ENCODE peak calls at places on chromosomes 2 and 18, in ten cellular contexts. One of them, this sample, is unnamed. For H3K4me1, the result is how much of the 10 kb centered on the place peaks cover.

GRCh38 chr2:46298522-46299351 is 1.5 kb downstream of the EPAS1 start:
- DNase-seq in transverse colon: peak
- DNase-seq in astrocyte: peak
- DNase-seq in CD8-positive, alpha-beta memory T cell: peak
- DNase-seq in H9: peak
- DNase-seq in ovary: peak
- DNase-seq in breast epithelium: peak
- DNase-seq in mammary epithelial cell: peak
- DNase-seq in stomach: peak
- DNase-seq in HCT116: no peak
- DNase-seq in this sample: peak

GRCh38 chr2:219252900-219253752 is at the start of gene TUBA4B:
- DNase-seq in transverse colon: peak
- DNase-seq in astrocyte: peak
- DNase-seq in CD8-positive, alpha-beta memory T cell: peak
- DNase-seq in H9: peak
- DNase-seq in ovary: peak
- DNase-seq in breast epithelium: no peak
- DNase-seq in mammary epithelial cell: peak
- DNase-seq in stomach: peak
- DNase-seq in HCT116: no peak
- DNase-seq in this sample: peak

GRCh38 chr18:80249217-80250093 is 2.1 kb upstream of the PARD6G start:
- DNase-seq in transverse colon: no peak
- DNase-seq in astrocyte: peak
- DNase-seq in CD8-positive, alpha-beta memory T cell: no peak
- DNase-seq in H9: no peak
- DNase-seq in ovary: no peak
- DNase-seq in breast epithelium: no peak
- DNase-seq in mammary epithelial cell: peak
- DNase-seq in stomach: no peak
- DNase-seq in HCT116: no peak
- DNase-seq in this sample: peak

GRCh38 chr2:152506843-152507242 is 171.9 kb downstream of the FMNL2 start:
- DNase-seq in transverse colon: no peak
- DNase-seq in astrocyte: peak
- DNase-seq in CD8-positive, alpha-beta memory T cell: no peak
- DNase-seq in H9: no peak
- DNase-seq in ovary: no peak
- DNase-seq in breast epithelium: no peak
- DNase-seq in mammary epithelial cell: peak
- DNase-seq in stomach: no peak
- DNase-seq in HCT116: no peak
- DNase-seq in this sample: no peak

GRCh38 chr2:18117592-18117991 is 239.1 kb downstream of the KCNS3 start:
- DNase-seq in transverse colon: peak
- DNase-seq in astrocyte: no peak
- DNase-seq in CD8-positive, alpha-beta memory T cell: no peak
- DNase-seq in H9: peak
- DNase-seq in ovary: no peak
- DNase-seq in breast epithelium: no peak
- DNase-seq in mammary epithelial cell: peak
- DNase-seq in stomach: peak
- DNase-seq in HCT116: peak
- DNase-seq in this sample: no peak

GRCh38 chr2:209146682-209147320 is 277.0 kb upstream of the MAP2 start:
- DNase-seq in transverse colon: no peak
- DNase-seq in astrocyte: no peak
- DNase-seq in CD8-positive, alpha-beta memory T cell: no peak
- DNase-seq in H9: no peak
- DNase-seq in ovary: no peak
- DNase-seq in breast epithelium: no peak
- DNase-seq in mammary epithelial cell: no peak
- DNase-seq in stomach: no peak
- DNase-seq in HCT116: no peak
- DNase-seq in this sample: no peak

GRCh38 chr2:220913384-220913783 is 658.7 kb downstream of the EPHA4 start:
- DNase-seq in transverse colon: no peak
- DNase-seq in astrocyte: peak
- DNase-seq in CD8-positive, alpha-beta memory T cell: no peak
- DNase-seq in H9: no peak
- DNase-seq in ovary: no peak
- DNase-seq in breast epithelium: no peak
- DNase-seq in mammary epithelial cell: peak
- DNase-seq in stomach: no peak
- DNase-seq in HCT116: no peak
- DNase-seq in this sample: no peak

GRCh38 chr18:79424008-79424565 is 28.4 kb downstream of the NFATC1 start:
- DNase-seq in transverse colon: no peak
- DNase-seq in astrocyte: no peak
- DNase-seq in CD8-positive, alpha-beta memory T cell: no peak
- DNase-seq in H9: no peak
- DNase-seq in ovary: peak
- DNase-seq in breast epithelium: no peak
- DNase-seq in mammary epithelial cell: no peak
- DNase-seq in stomach: no peak
- DNase-seq in HCT116: no peak
- DNase-seq in this sample: no peak

GRCh38 chr2:29444150-29444549 is 328.9 kb downstream of the CLIP4 start:
- DNase-seq in transverse colon: no peak
- DNase-seq in astrocyte: no peak
- DNase-seq in CD8-positive, alpha-beta memory T cell: no peak
- DNase-seq in H9: no peak
- DNase-seq in ovary: no peak
- DNase-seq in breast epithelium: no peak
- DNase-seq in mammary epithelial cell: no peak
- DNase-seq in stomach: no peak
- DNase-seq in HCT116: no peak
- DNase-seq in this sample: no peak

GRCh38 chr2:219551863-219552381 is 8.1 kb downstream of the TMEM198 start:
- DNase-seq in transverse colon: peak
- DNase-seq in astrocyte: no peak
- DNase-seq in CD8-positive, alpha-beta memory T cell: no peak
- DNase-seq in H9: peak
- DNase-seq in ovary: no peak
- DNase-seq in breast epithelium: no peak
- DNase-seq in mammary epithelial cell: no peak
- DNase-seq in stomach: no peak
- DNase-seq in HCT116: no peak
- DNase-seq in this sample: no peak

DNA sequence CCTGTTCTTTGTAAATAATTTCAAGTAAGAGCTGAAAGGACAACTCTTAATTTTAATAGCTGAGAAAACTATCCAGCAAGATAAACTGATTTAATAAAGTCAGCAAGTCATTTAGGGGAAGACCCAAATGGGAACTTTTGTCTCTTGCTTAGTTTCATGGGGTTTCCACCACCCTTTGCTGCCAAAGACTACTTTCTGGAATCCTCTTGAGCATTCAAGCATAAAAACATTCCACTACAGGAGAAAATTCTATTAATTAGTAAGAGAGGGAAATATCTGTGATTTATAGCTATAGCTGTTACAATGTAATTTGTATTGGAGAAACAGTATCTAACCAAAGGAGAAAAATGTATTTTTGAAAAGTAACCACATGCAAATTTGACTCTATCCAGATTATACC is 20.6 kb downstream of the EFEMP1 start:
- DNase-seq in transverse colon: no peak
- DNase-seq in astrocyte: peak
- DNase-seq in CD8-positive, alpha-beta memory T cell: no peak
- DNase-seq in H9: no peak
- DNase-seq in ovary: no peak
- DNase-seq in breast epithelium: no peak
- DNase-seq in mammary epithelial cell: no peak
- DNase-seq in stomach: no peak
- DNase-seq in HCT116: no peak
- DNase-seq in this sample: no peak
- H3K4me1 ChIP-seq in transverse colon: under half
- H3K4me1 ChIP-seq in astrocyte: under half
- H3K4me1 ChIP-seq in CD8-positive, alpha-beta memory T cell: under half
- H3K4me1 ChIP-seq in H9: under half
- H3K4me1 ChIP-seq in ovary: under half
- H3K4me1 ChIP-seq in breast epithelium: under half
- H3K4me1 ChIP-seq in mammary epithelial cell: under half
- H3K4me1 ChIP-seq in stomach: under half
- H3K4me1 ChIP-seq in HCT116: under half
- H3K4me1 ChIP-seq in this sample: under half

GRCh38 chr2:86613515-86613914 is 10.2 kb downstream of the RNF103 start:
- DNase-seq in transverse colon: no peak
- DNase-seq in astrocyte: no peak
- DNase-seq in CD8-positive, alpha-beta memory T cell: no peak
- DNase-seq in H9: no peak
- DNase-seq in ovary: no peak
- DNase-seq in breast epithelium: no peak
- DNase-seq in mammary epithelial cell: no peak
- DNase-seq in stomach: no peak
- DNase-seq in HCT116: no peak
- DNase-seq in this sample: no peak

GRCh38 chr2:86617153-86617552 is 6.5 kb downstream of the RNF103 start:
- DNase-seq in transverse colon: no peak
- DNase-seq in astrocyte: no peak
- DNase-seq in CD8-positive, alpha-beta memory T cell: no peak
- DNase-seq in H9: no peak
- DNase-seq in ovary: no peak
- DNase-seq in breast epithelium: no peak
- DNase-seq in mammary epithelial cell: no peak
- DNase-seq in stomach: no peak
- DNase-seq in HCT116: no peak
- DNase-seq in this sample: no peak

GRCh38 chr2:86615596-86615995 is 8.1 kb downstream of the RNF103 start:
- DNase-seq in transverse colon: no peak
- DNase-seq in astrocyte: no peak
- DNase-seq in CD8-positive, alpha-beta memory T cell: no peak
- DNase-seq in H9: no peak
- DNase-seq in ovary: no peak
- DNase-seq in breast epithelium: no peak
- DNase-seq in mammary epithelial cell: no peak
- DNase-seq in stomach: no peak
- DNase-seq in HCT116: no peak
- DNase-seq in this sample: no peak

GRCh38 chr2:86617738-86618137 is 5.9 kb downstream of the RNF103 start:
- DNase-seq in transverse colon: no peak
- DNase-seq in astrocyte: no peak
- DNase-seq in CD8-positive, alpha-beta memory T cell: no peak
- DNase-seq in H9: no peak
- DNase-seq in ovary: no peak
- DNase-seq in breast epithelium: no peak
- DNase-seq in mammary epithelial cell: no peak
- DNase-seq in stomach: no peak
- DNase-seq in HCT116: no peak
- DNase-seq in this sample: no peak

GRCh38 chr2:86616502-86616901 is 7.2 kb downstream of the RNF103 start:
- DNase-seq in transverse colon: no peak
- DNase-seq in astrocyte: no peak
- DNase-seq in CD8-positive, alpha-beta memory T cell: no peak
- DNase-seq in H9: no peak
- DNase-seq in ovary: no peak
- DNase-seq in breast epithelium: no peak
- DNase-seq in mammary epithelial cell: no peak
- DNase-seq in stomach: no peak
- DNase-seq in HCT116: no peak
- DNase-seq in this sample: no peak
- H3K4me1 ChIP-seq in transverse colon: under half
- H3K4me1 ChIP-seq in astrocyte: under half
- H3K4me1 ChIP-seq in CD8-positive, alpha-beta memory T cell: under half
- H3K4me1 ChIP-seq in H9: under half
- H3K4me1 ChIP-seq in ovary: under half
- H3K4me1 ChIP-seq in breast epithelium: under half
- H3K4me1 ChIP-seq in mammary epithelial cell: under half
- H3K4me1 ChIP-seq in stomach: half or more
- H3K4me1 ChIP-seq in HCT116: under half
- H3K4me1 ChIP-seq in this sample: under half

DNA sequence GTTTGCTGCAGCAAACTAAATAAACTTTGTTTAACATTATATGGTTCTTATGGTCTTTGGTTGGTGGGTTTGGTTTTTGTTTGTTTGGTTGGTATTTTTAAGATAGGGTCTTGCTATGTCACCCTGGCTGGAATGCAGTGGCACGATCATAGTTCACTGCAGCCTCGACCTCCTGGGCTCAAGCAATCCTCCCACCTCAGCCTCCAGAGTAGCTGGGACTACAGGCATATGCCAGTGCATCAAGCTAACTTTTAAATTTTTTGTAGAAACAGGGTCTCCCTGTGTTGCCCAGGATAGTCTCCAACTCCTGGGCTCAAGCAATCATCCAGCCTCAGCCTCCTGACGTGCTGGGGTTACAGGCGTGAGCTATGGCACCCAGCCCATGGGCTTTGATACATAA is 7.1 kb upstream of the RPRD1A start:
- DNase-seq in transverse colon: no peak
- DNase-seq in astrocyte: no peak
- DNase-seq in CD8-positive, alpha-beta memory T cell: no peak
- DNase-seq in H9: no peak
- DNase-seq in ovary: no peak
- DNase-seq in breast epithelium: no peak
- DNase-seq in mammary epithelial cell: no peak
- DNase-seq in stomach: no peak
- DNase-seq in HCT116: no peak
- DNase-seq in this sample: no peak
- H3K4me1 ChIP-seq in transverse colon: under half
- H3K4me1 ChIP-seq in astrocyte: under half
- H3K4me1 ChIP-seq in CD8-positive, alpha-beta memory T cell: under half
- H3K4me1 ChIP-seq in H9: under half
- H3K4me1 ChIP-seq in ovary: under half
- H3K4me1 ChIP-seq in breast epithelium: under half
- H3K4me1 ChIP-seq in mammary epithelial cell: under half
- H3K4me1 ChIP-seq in stomach: under half
- H3K4me1 ChIP-seq in HCT116: under half
- H3K4me1 ChIP-seq in this sample: under half

GRCh38 chr18:8803063-8803795 is 97.9 kb downstream of the MTCL1 start:
- DNase-seq in transverse colon: no peak
- DNase-seq in astrocyte: no peak
- DNase-seq in CD8-positive, alpha-beta memory T cell: no peak
- DNase-seq in H9: no peak
- DNase-seq in ovary: no peak
- DNase-seq in breast epithelium: no peak
- DNase-seq in mammary epithelial cell: no peak
- DNase-seq in stomach: no peak
- DNase-seq in HCT116: no peak
- DNase-seq in this sample: no peak

GRCh38 chr18:8805552-8805951 is 100.2 kb downstream of the MTCL1 start:
- DNase-seq in transverse colon: no peak
- DNase-seq in astrocyte: no peak
- DNase-seq in CD8-positive, alpha-beta memory T cell: no peak
- DNase-seq in H9: no peak
- DNase-seq in ovary: no peak
- DNase-seq in breast epithelium: no peak
- DNase-seq in mammary epithelial cell: no peak
- DNase-seq in stomach: no peak
- DNase-seq in HCT116: no peak
- DNase-seq in this sample: no peak

GRCh38 chr18:8802031-8802679 is 96.8 kb downstream of the MTCL1 start:
- DNase-seq in transverse colon: no peak
- DNase-seq in astrocyte: peak
- DNase-seq in CD8-positive, alpha-beta memory T cell: no peak
- DNase-seq in H9: no peak
- DNase-seq in ovary: no peak
- DNase-seq in breast epithelium: no peak
- DNase-seq in mammary epithelial cell: no peak
- DNase-seq in stomach: no peak
- DNase-seq in HCT116: no peak
- DNase-seq in this sample: no peak

GRCh38 chr18:8806105-8806797 is 100.9 kb downstream of the MTCL1 start:
- DNase-seq in transverse colon: no peak
- DNase-seq in astrocyte: no peak
- DNase-seq in CD8-positive, alpha-beta memory T cell: no peak
- DNase-seq in H9: no peak
- DNase-seq in ovary: no peak
- DNase-seq in breast epithelium: no peak
- DNase-seq in mammary epithelial cell: no peak
- DNase-seq in stomach: no peak
- DNase-seq in HCT116: no peak
- DNase-seq in this sample: no peak

GRCh38 chr18:8803957-8804356 is 98.6 kb downstream of the MTCL1 start:
- DNase-seq in transverse colon: no peak
- DNase-seq in astrocyte: no peak
- DNase-seq in CD8-positive, alpha-beta memory T cell: no peak
- DNase-seq in H9: no peak
- DNase-seq in ovary: no peak
- DNase-seq in breast epithelium: no peak
- DNase-seq in mammary epithelial cell: no peak
- DNase-seq in stomach: no peak
- DNase-seq in HCT116: no peak
- DNase-seq in this sample: no peak
- H3K4me1 ChIP-seq in transverse colon: under half
- H3K4me1 ChIP-seq in astrocyte: under half
- H3K4me1 ChIP-seq in CD8-positive, alpha-beta memory T cell: under half
- H3K4me1 ChIP-seq in H9: under half
- H3K4me1 ChIP-seq in ovary: under half
- H3K4me1 ChIP-seq in breast epithelium: under half
- H3K4me1 ChIP-seq in mammary epithelial cell: under half
- H3K4me1 ChIP-seq in stomach: half or more
- H3K4me1 ChIP-seq in HCT116: under half
- H3K4me1 ChIP-seq in this sample: under half